ENCODE peak calls at places on chromosome 19, in nine cellular contexts. One of them, this sample, is unnamed.

GRCh38 chr19:54207908-54208783 is 7.5 kb downstream of the RPS9 start:
- DNase-seq in activated naive CD8-positive, alpha-beta T cell treated with anti-CD3 and anti-CD28 coated beads for 36 hours: peak
- DNase-seq in H1: peak
- DNase-seq in WTC11: no peak
- DNase-seq in nucleus accumbens: peak
- DNase-seq in NCI-H2081: no peak
- DNase-seq in stimulated activated CD8-positive, alpha-beta memory T cell treated with anti-CD3 and anti-CD28 coated beads, Interleukin-2, amount 100 ng/mL, for 1 hour: no peak
- DNase-seq in esophagus squamous epithelium: no peak
- DNase-seq in KBM-7: peak
- DNase-seq in this sample: peak

GRCh38 chr19:33376423-33376822 is 2.9 kb downstream of the CEBPG start:
- DNase-seq in activated naive CD8-positive, alpha-beta T cell treated with anti-CD3 and anti-CD28 coated beads for 36 hours: no peak
- DNase-seq in H1: no peak
- DNase-seq in WTC11: no peak
- DNase-seq in nucleus accumbens: no peak
- DNase-seq in NCI-H2081: no peak
- DNase-seq in stimulated activated CD8-positive, alpha-beta memory T cell treated with anti-CD3 and anti-CD28 coated beads, Interleukin-2, amount 100 ng/mL, for 1 hour: no peak
- DNase-seq in esophagus squamous epithelium: no peak
- DNase-seq in KBM-7: no peak
- DNase-seq in this sample: no peak

GRCh38 chr19:13008926-13009787 is 13.9 kb downstream of the NFIX start:
- DNase-seq in activated naive CD8-positive, alpha-beta T cell treated with anti-CD3 and anti-CD28 coated beads for 36 hours: no peak
- DNase-seq in H1: no peak
- DNase-seq in WTC11: no peak
- DNase-seq in nucleus accumbens: no peak
- DNase-seq in NCI-H2081: no peak
- DNase-seq in stimulated activated CD8-positive, alpha-beta memory T cell treated with anti-CD3 and anti-CD28 coated beads, Interleukin-2, amount 100 ng/mL, for 1 hour: no peak
- DNase-seq in esophagus squamous epithelium: no peak
- DNase-seq in KBM-7: no peak
- DNase-seq in this sample: no peak

GRCh38 chr19:37654525-37654832 is 786 bp downstream of the ZFP30 start:
- DNase-seq in activated naive CD8-positive, alpha-beta T cell treated with anti-CD3 and anti-CD28 coated beads for 36 hours: no peak
- DNase-seq in H1: no peak
- DNase-seq in WTC11: no peak
- DNase-seq in nucleus accumbens: no peak
- DNase-seq in NCI-H2081: no peak
- DNase-seq in stimulated activated CD8-positive, alpha-beta memory T cell treated with anti-CD3 and anti-CD28 coated beads, Interleukin-2, amount 100 ng/mL, for 1 hour: no peak
- DNase-seq in esophagus squamous epithelium: no peak
- DNase-seq in KBM-7: no peak
- DNase-seq in this sample: no peak

GRCh38 chr19:2049741-2050348 is 1.2 kb downstream of the MKNK2 start:
- DNase-seq in activated naive CD8-positive, alpha-beta T cell treated with anti-CD3 and anti-CD28 coated beads for 36 hours: peak
- DNase-seq in H1: no peak
- DNase-seq in WTC11: no peak
- DNase-seq in nucleus accumbens: peak
- DNase-seq in NCI-H2081: peak
- DNase-seq in stimulated activated CD8-positive, alpha-beta memory T cell treated with anti-CD3 and anti-CD28 coated beads, Interleukin-2, amount 100 ng/mL, for 1 hour: no peak
- DNase-seq in esophagus squamous epithelium: no peak
- DNase-seq in KBM-7: peak
- DNase-seq in this sample: no peak

GRCh38 chr19:46378268-46378667 is 31.4 kb downstream of the PPP5C start:
- DNase-seq in activated naive CD8-positive, alpha-beta T cell treated with anti-CD3 and anti-CD28 coated beads for 36 hours: no peak
- DNase-seq in H1: no peak
- DNase-seq in WTC11: no peak
- DNase-seq in nucleus accumbens: no peak
- DNase-seq in NCI-H2081: no peak
- DNase-seq in stimulated activated CD8-positive, alpha-beta memory T cell treated with anti-CD3 and anti-CD28 coated beads, Interleukin-2, amount 100 ng/mL, for 1 hour: no peak
- DNase-seq in esophagus squamous epithelium: no peak
- DNase-seq in KBM-7: no peak
- DNase-seq in this sample: no peak

GRCh38 chr19:30664358-30665058 is 292.3 kb downstream of the ZNF536 start:
- DNase-seq in activated naive CD8-positive, alpha-beta T cell treated with anti-CD3 and anti-CD28 coated beads for 36 hours: no peak
- DNase-seq in H1: no peak
- DNase-seq in WTC11: peak
- DNase-seq in nucleus accumbens: peak
- DNase-seq in NCI-H2081: no peak
- DNase-seq in stimulated activated CD8-positive, alpha-beta memory T cell treated with anti-CD3 and anti-CD28 coated beads, Interleukin-2, amount 100 ng/mL, for 1 hour: no peak
- DNase-seq in esophagus squamous epithelium: no peak
- DNase-seq in KBM-7: peak
- DNase-seq in this sample: no peak

GRCh38 chr19:6721773-6722172 is 1.3 kb upstream of the C3 start:
- DNase-seq in activated naive CD8-positive, alpha-beta T cell treated with anti-CD3 and anti-CD28 coated beads for 36 hours: no peak
- DNase-seq in H1: no peak
- DNase-seq in WTC11: no peak
- DNase-seq in nucleus accumbens: no peak
- DNase-seq in NCI-H2081: no peak
- DNase-seq in stimulated activated CD8-positive, alpha-beta memory T cell treated with anti-CD3 and anti-CD28 coated beads, Interleukin-2, amount 100 ng/mL, for 1 hour: no peak
- DNase-seq in esophagus squamous epithelium: no peak
- DNase-seq in KBM-7: peak
- DNase-seq in this sample: no peak

GRCh38 chr19:32971012-32971595 is 654 bp downstream of the CEP89 start:
- DNase-seq in activated naive CD8-positive, alpha-beta T cell treated with anti-CD3 and anti-CD28 coated beads for 36 hours: no peak
- DNase-seq in H1: no peak
- DNase-seq in WTC11: no peak
- DNase-seq in nucleus accumbens: no peak
- DNase-seq in NCI-H2081: no peak
- DNase-seq in stimulated activated CD8-positive, alpha-beta memory T cell treated with anti-CD3 and anti-CD28 coated beads, Interleukin-2, amount 100 ng/mL, for 1 hour: no peak
- DNase-seq in esophagus squamous epithelium: no peak
- DNase-seq in KBM-7: no peak
- DNase-seq in this sample: no peak

GRCh38 chr19:35363001-35363590 is 4.8 kb downstream of the FFAR3 start:
- DNase-seq in activated naive CD8-positive, alpha-beta T cell treated with anti-CD3 and anti-CD28 coated beads for 36 hours: no peak
- DNase-seq in H1: no peak
- DNase-seq in WTC11: no peak
- DNase-seq in nucleus accumbens: no peak
- DNase-seq in NCI-H2081: no peak
- DNase-seq in stimulated activated CD8-positive, alpha-beta memory T cell treated with anti-CD3 and anti-CD28 coated beads, Interleukin-2, amount 100 ng/mL, for 1 hour: no peak
- DNase-seq in esophagus squamous epithelium: no peak
- DNase-seq in KBM-7: no peak
- DNase-seq in this sample: no peak

GRCh38 chr19:7265963-7266362 is 28.3 kb downstream of the INSR start:
- DNase-seq in activated naive CD8-positive, alpha-beta T cell treated with anti-CD3 and anti-CD28 coated beads for 36 hours: no peak
- DNase-seq in H1: no peak
- DNase-seq in WTC11: no peak
- DNase-seq in nucleus accumbens: no peak
- DNase-seq in NCI-H2081: no peak
- DNase-seq in stimulated activated CD8-positive, alpha-beta memory T cell treated with anti-CD3 and anti-CD28 coated beads, Interleukin-2, amount 100 ng/mL, for 1 hour: no peak
- DNase-seq in esophagus squamous epithelium: no peak
- DNase-seq in KBM-7: no peak
- DNase-seq in this sample: no peak

GRCh38 chr19:57747472-57747807 is 825 bp downstream of the ZNF776 start:
- DNase-seq in activated naive CD8-positive, alpha-beta T cell treated with anti-CD3 and anti-CD28 coated beads for 36 hours: no peak
- DNase-seq in H1: no peak
- DNase-seq in WTC11: no peak
- DNase-seq in nucleus accumbens: no peak
- DNase-seq in NCI-H2081: no peak
- DNase-seq in stimulated activated CD8-positive, alpha-beta memory T cell treated with anti-CD3 and anti-CD28 coated beads, Interleukin-2, amount 100 ng/mL, for 1 hour: no peak
- DNase-seq in esophagus squamous epithelium: no peak
- DNase-seq in KBM-7: no peak
- DNase-seq in this sample: no peak

GRCh38 chr19:11332822-11333221 is 6.6 kb downstream of the RAB3D start:
- DNase-seq in activated naive CD8-positive, alpha-beta T cell treated with anti-CD3 and anti-CD28 coated beads for 36 hours: no peak
- DNase-seq in H1: no peak
- DNase-seq in WTC11: no peak
- DNase-seq in nucleus accumbens: no peak
- DNase-seq in NCI-H2081: no peak
- DNase-seq in stimulated activated CD8-positive, alpha-beta memory T cell treated with anti-CD3 and anti-CD28 coated beads, Interleukin-2, amount 100 ng/mL, for 1 hour: no peak
- DNase-seq in esophagus squamous epithelium: no peak
- DNase-seq in KBM-7: no peak
- DNase-seq in this sample: no peak